ENCODE peak calls at places on chromosomes 6 and 20, in six cellular contexts. A is HCT116, L is HepG2, K is GM12878, W is H1, E is K562. P is an unnamed sample.

GRCh38 chr20:833450-834150 is at the start of gene FAM110A:
- DNase-seq in A (peak), L (peak), K (peak), W (peak), E (peak), P (peak)

GRCh38 chr20:23167436-23167835 is 81.3 kb upstream of the CD93 start:
- DNase-seq in A (no peak), L (no peak), K (no peak), W (no peak), E (no peak), P (no peak)

GRCh38 chr6:148596886-148597455 is 149.9 kb upstream of the UST start:
- DNase-seq in A (no peak), L (no peak), K (no peak), W (no peak), E (no peak), P (no peak)

GRCh38 chr6:140858381-140858971 is 1274.2 kb upstream of the GJE1 start:
- DNase-seq in A (peak), L (no peak), K (no peak), W (no peak), E (no peak), P (no peak)

GRCh38 chr6:42404494-42404893 is 47.2 kb downstream of the TRERF1 start:
- DNase-seq in A (peak), L (no peak), K (no peak), W (peak), E (peak), P (no peak)

GRCh38 chr20:20491110-20491783 is 123.3 kb downstream of the INSM1 start:
- DNase-seq in A (no peak), L (no peak), K (no peak), W (no peak), E (no peak), P (no peak)

GRCh38 chr6:42013134-42013516 is 37.2 kb upstream of the TAF8 start:
- DNase-seq in A (no peak), L (no peak), K (no peak), W (no peak), E (no peak), P (no peak)

GRCh38 chr6:36128073-36128472 is 2.2 kb upstream of the MAPK13 start:
- DNase-seq in A (no peak), L (no peak), K (no peak), W (no peak), E (no peak), P (no peak)

GRCh38 chr6:31829633-31830492 is 2.3 kb downstream of the HSPA1B start:
- DNase-seq in A (no peak), L (no peak), K (no peak), W (no peak), E (peak), P (no peak)

GRCh38 chr6:36985963-36986703 is at the start of gene MTCH1:
- DNase-seq in A (peak), L (peak), K (peak), W (peak), E (peak), P (peak)

GRCh38 chr6:167588920-167589614 is 237.6 kb upstream of the AFDN start:
- DNase-seq in A (no peak), L (no peak), K (no peak), W (no peak), E (no peak), P (no peak)

GRCh38 chr6:38391909-38392614 is 247.7 kb downstream of the BTBD9 start:
- DNase-seq in A (no peak), L (no peak), K (no peak), W (no peak), E (no peak), P (no peak)

GRCh38 chr20:15012551-15012950 is 675.1 kb upstream of the FLRT3 start:
- DNase-seq in A (no peak), L (no peak), K (no peak), W (no peak), E (no peak), P (no peak)

GRCh38 chr6:143034689-143035334 is 25.9 kb upstream of the AIG1 start:
- DNase-seq in A (no peak), L (peak), K (no peak), W (no peak), E (peak), P (no peak)

GRCh38 chr20:8953300-8953699 is 115.6 kb upstream of the PLCB4 start:
- DNase-seq in A (no peak), L (no peak), K (no peak), W (no peak), E (no peak), P (peak)

GRCh38 chr6:75130784-75131183 is 75.1 kb downstream of the COL12A1 start:
- DNase-seq in A (no peak), L (no peak), K (no peak), W (no peak), E (no peak), P (no peak)

GRCh38 chr20:25274481-25274880 is 26.6 kb downstream of the PYGB start:
- DNase-seq in A (no peak), L (no peak), K (no peak), W (no peak), E (no peak), P (no peak)

GRCh38 chr6:56995347-56995746 is 40.4 kb downstream of the BEND6 start:
- DNase-seq in A (peak), L (peak), K (no peak), W (no peak), E (no peak), P (no peak)

GRCh38 chr6:77633993-77634392 is 18.8 kb upstream of the MEI4 start:
- DNase-seq in A (no peak), L (no peak), K (no peak), W (no peak), E (no peak), P (no peak)

GRCh38 chr20:37430778-37431460 is 85.0 kb downstream of the SRC start:
- DNase-seq in A (no peak), L (no peak), K (no peak), W (no peak), E (no peak), P (no peak)

GRCh38 chr6:107816818-107817217 is 7.3 kb downstream of the SCML4 start:
- DNase-seq in A (no peak), L (peak), K (no peak), W (no peak), E (no peak), P (no peak)

GRCh38 chr6:156175971-156176421 is 601.2 kb upstream of the ARID1B start:
- DNase-seq in A (peak), L (peak), K (no peak), W (peak), E (no peak), P (peak)

GRCh38 chr20:10654630-10655029 is 19.2 kb downstream of the JAG1 start:
- DNase-seq in A (no peak), L (no peak), K (peak), W (no peak), E (no peak), P (no peak)

GRCh38 chr20:54063998-54064676 is 6.3 kb downstream of the BCAS1 start:
- DNase-seq in A (no peak), L (no peak), K (peak), W (no peak), E (no peak), P (no peak)

GRCh38 chr6:36838896-36839818 is at the start of gene CPNE5:
- DNase-seq in A (no peak), L (no peak), K (no peak), W (no peak), E (no peak), P (peak)

GRCh38 chr20:43460830-43461200 is 3.1 kb downstream of the SRSF6 start:
- DNase-seq in A (no peak), L (no peak), K (no peak), W (no peak), E (no peak), P (no peak)

GRCh38 chr20:58239216-58239615 is 10.8 kb upstream of the ANKRD60 start:
- DNase-seq in A (no peak), L (no peak), K (no peak), W (no peak), E (no peak), P (no peak)

GRCh38 chr6:156109713-156110112 is 654.1 kb upstream of the NOX3 start:
- DNase-seq in A (no peak), L (no peak), K (no peak), W (no peak), E (no peak), P (no peak)

GRCh38 chr20:64196831-64197418 is 32.7 kb downstream of the MYT1 start:
- DNase-seq in A (no peak), L (no peak), K (no peak), W (no peak), E (no peak), P (no peak)

GRCh38 chr6:131754088-131754487 is 43.3 kb upstream of the CTAGE9 start:
- DNase-seq in A (no peak), L (no peak), K (no peak), W (no peak), E (no peak), P (no peak)

GRCh38 chr6:3001773-3002293 is 2.1 kb downstream of the NQO2 start:
- DNase-seq in A (peak), L (peak), K (no peak), W (no peak), E (peak), P (no peak)

GRCh38 chr6:56528412-56528841 is 114.3 kb downstream of the DST start:
- DNase-seq in A (no peak), L (no peak), K (no peak), W (no peak), E (no peak), P (no peak)

GRCh38 chr20:4053516-4053919 is 38.2 kb upstream of the RNF24 start:
- DNase-seq in A (no peak), L (no peak), K (no peak), W (no peak), E (no peak), P (no peak)

GRCh38 chr20:7146552-7147219 is 379.2 kb downstream of the BMP2 start:
- DNase-seq in A (no peak), L (no peak), K (no peak), W (no peak), E (no peak), P (no peak)

GRCh38 chr6:129236110-129236509 is 353.2 kb downstream of the LAMA2 start:
- DNase-seq in A (no peak), L (no peak), K (no peak), W (no peak), E (no peak), P (no peak)

GRCh38 chr6:45643136-45643535 is 265.4 kb upstream of the SUPT3H start:
- DNase-seq in A (no peak), L (no peak), K (no peak), W (no peak), E (no peak), P (no peak)

GRCh38 chr20:46964299-46965123 is 69.9 kb downstream of the EYA2 start:
- DNase-seq in A (no peak), L (no peak), K (no peak), W (no peak), E (no peak), P (no peak)

GRCh38 chr6:84618836-84619235 is 145.6 kb downstream of the TBX18 start:
- DNase-seq in A (no peak), L (no peak), K (no peak), W (no peak), E (no peak), P (peak)

GRCh38 chr6:84618046-84618752 is 146.2 kb downstream of the TBX18 start:
- DNase-seq in A (no peak), L (no peak), K (no peak), W (no peak), E (no peak), P (no peak)

GRCh38 chr6:84625510-84625909 is 138.9 kb downstream of the TBX18 start:
- DNase-seq in A (no peak), L (no peak), K (no peak), W (no peak), E (no peak), P (no peak)

GRCh38 chr6:84623956-84624680 is 140.3 kb downstream of the TBX18 start:
- DNase-seq in A (no peak), L (no peak), K (no peak), W (no peak), E (no peak), P (no peak)
- TF ChIP-seq ATF3 in A (no peak), L (no peak), K (no peak), W (no peak), E (no peak), P (no peak)

GRCh38 chr6:51908243-51908642 is 179.2 kb downstream of the PKHD1 start:
- DNase-seq in A (no peak), L (no peak), K (no peak), W (no peak), E (no peak), P (no peak)

GRCh38 chr6:51913265-51913664 is 174.1 kb downstream of the PKHD1 start:
- DNase-seq in A (no peak), L (no peak), K (no peak), W (no peak), E (peak), P (no peak)

GRCh38 chr6:51915098-51915497 is 172.3 kb downstream of the PKHD1 start:
- DNase-seq in A (no peak), L (no peak), K (no peak), W (no peak), E (no peak), P (no peak)

GRCh38 chr6:51910846-51911245 is 176.6 kb downstream of the PKHD1 start:
- DNase-seq in A (no peak), L (no peak), K (no peak), W (no peak), E (no peak), P (no peak)
- TF ChIP-seq ATF3 in A (no peak), L (no peak), K (no peak), W (no peak), E (no peak), P (no peak)

DNA sequence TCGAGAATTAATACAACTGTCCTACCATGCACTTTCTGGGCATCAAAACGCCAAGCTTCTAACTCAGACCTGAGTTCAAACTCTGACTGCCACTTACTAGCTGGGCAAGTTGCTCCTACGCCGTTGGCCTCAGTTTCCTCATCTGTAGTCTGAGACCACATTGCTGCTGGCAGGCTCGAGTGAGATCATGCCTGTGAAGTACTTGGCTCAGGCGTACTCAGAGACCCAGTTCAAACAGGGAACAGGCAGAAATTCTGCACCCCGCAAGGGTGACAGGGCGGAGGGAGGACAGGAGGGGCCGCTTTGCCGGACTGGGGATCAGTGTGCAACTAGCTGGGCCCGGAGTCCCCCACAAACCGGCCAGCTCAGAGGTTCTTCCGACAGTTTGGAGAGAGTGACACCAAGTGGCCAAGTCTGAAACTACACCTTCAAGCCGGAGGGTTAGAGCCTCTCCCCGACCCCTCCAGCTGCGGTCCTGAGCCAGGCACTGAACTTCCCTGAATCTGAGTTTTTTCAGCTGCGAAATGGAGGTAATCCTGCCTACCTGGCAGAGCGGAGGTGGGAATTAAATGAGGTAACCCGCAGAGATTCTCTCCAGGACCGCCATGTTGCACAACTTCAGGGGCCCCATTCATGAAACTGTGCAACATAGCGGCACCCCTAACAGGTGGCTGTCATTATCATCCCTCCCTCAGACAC is 46.0 kb upstream of the PTPN1 start:
- DNase-seq in A (no peak), L (peak), K (no peak), W (no peak), E (peak), P (peak)
- TF ChIP-seq ATF3 in A (no peak), L (no peak), K (no peak), W (no peak), E (no peak), P (no peak)

GRCh38 chr20:62484478-62484877 is 8.7 kb upstream of the GATA5 start:
- DNase-seq in A (no peak), L (no peak), K (no peak), W (no peak), E (no peak), P (no peak)

GRCh38 chr20:62483613-62484468 is 8.0 kb upstream of the GATA5 start:
- DNase-seq in A (no peak), L (no peak), K (no peak), W (no peak), E (no peak), P (no peak)

GRCh38 chr20:62486431-62486954 is 10.7 kb upstream of the GATA5 start:
- DNase-seq in A (no peak), L (no peak), K (no peak), W (no peak), E (peak), P (no peak)

GRCh38 chr20:62485701-62486089 is 9.9 kb upstream of the GATA5 start:
- DNase-seq in A (no peak), L (no peak), K (no peak), W (no peak), E (no peak), P (no peak)

GRCh38 chr20:62485062-62485700 is 9.4 kb upstream of the GATA5 start:
- DNase-seq in A (no peak), L (no peak), K (no peak), W (no peak), E (peak), P (peak)
- TF ChIP-seq ATF3 in A (no peak), L (no peak), K (no peak), W (no peak), E (no peak), P (no peak)

DNA sequence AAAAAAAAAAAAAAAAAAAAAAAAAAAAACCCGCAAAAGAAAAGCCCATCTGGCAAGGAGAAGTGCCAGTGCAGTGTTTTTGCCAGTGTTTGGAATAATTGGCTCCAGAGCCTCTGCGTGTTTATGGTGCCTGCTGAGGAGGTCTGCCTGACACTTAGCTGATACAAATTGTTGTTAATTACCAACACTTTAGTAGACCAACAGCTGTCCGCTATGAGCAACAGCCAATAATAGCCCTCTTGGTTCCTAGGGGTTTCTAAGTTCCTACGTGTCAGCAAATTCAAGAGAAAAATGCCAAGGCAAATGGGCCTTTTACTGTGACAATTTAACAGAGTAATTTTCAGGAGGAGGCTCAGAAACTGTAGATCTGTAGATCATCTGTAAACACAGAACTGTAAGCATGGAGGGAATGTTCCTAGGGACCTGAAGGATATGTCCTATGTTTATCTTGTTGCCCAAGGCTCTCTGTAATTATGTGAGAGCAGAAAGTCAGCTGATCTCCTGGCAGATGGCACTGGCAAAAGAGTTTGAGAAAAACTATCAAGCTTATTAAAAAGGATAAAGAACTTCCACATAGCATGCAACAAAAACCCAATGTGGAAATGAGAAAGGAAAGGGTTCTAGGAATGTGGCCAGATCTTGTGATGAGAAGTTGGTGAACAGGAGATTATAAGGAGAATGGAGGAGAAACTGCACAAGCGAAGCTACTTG is 157.7 kb downstream of the GJA1 start:
- DNase-seq in A (no peak), L (no peak), K (no peak), W (no peak), E (no peak), P (no peak)
- TF ChIP-seq ATF3 in A (no peak), L (no peak), K (no peak), W (no peak), E (no peak), P (no peak)

GRCh38 chr20:13268943-13269342 is 47.9 kb downstream of the ISM1 start:
- DNase-seq in A (no peak), L (no peak), K (no peak), W (no peak), E (no peak), P (no peak)

GRCh38 chr20:13270211-13270610 is 49.1 kb downstream of the ISM1 start:
- DNase-seq in A (no peak), L (no peak), K (no peak), W (no peak), E (no peak), P (no peak)

GRCh38 chr20:13265941-13266340 is 44.9 kb downstream of the ISM1 start:
- DNase-seq in A (no peak), L (no peak), K (no peak), W (no peak), E (no peak), P (no peak)

GRCh38 chr20:13264902-13265301 is 43.8 kb downstream of the ISM1 start:
- DNase-seq in A (no peak), L (no peak), K (no peak), W (no peak), E (no peak), P (no peak)

GRCh38 chr20:13267231-13267630 is 46.2 kb downstream of the ISM1 start:
- DNase-seq in A (no peak), L (no peak), K (no peak), W (no peak), E (no peak), P (no peak)
- TF ChIP-seq ATF3 in A (no peak), L (no peak), K (no peak), W (no peak), E (no peak), P (no peak)

DNA sequence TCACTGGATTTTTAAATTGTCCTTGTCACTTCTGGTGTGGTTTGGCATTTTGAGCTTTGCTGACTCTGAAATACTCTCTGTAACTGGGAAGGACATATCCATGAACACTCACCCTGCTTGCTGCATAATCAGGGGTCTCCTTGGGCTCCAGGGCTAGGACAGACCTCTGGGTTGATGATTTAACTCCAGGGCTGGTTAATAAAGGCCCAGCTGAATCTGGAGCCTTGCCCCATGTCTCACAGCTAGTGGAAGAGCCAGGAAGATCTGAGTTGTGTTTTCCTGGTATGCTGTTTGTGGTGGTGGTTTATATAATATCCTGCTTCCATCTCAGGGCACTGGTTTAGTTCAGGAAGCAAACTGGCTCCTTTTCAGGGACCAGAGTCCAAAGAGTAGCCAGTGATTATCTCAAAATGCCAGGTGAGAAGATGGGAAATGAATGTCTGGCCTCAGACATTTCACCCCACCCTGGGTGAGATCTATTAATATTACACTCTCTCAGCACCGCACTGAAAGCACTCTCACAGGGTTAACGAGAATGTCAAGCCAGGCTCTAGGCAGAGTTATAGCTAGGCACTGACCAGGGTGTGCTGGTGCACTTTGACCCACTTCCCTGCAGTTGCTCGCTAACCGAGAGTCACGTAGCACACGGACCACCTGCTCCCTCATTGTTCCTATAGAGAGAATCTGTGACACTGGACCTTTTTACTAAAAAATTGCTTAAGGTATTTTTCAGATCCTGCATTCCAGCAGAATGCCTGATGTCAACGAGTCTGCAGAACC is 90.1 kb upstream of the SLC22A16 start:
- DNase-seq in A (no peak), L (peak), K (no peak), W (no peak), E (no peak), P (no peak)
- TF ChIP-seq ATF3 in A (no peak), L (no peak), K (no peak), W (no peak), E (no peak), P (no peak)

GRCh38 chr6:14732845-14733757 is 512.8 kb upstream of the JARID2 start:
- DNase-seq in A (peak), L (peak), K (no peak), W (peak), E (peak), P (no peak)
- TF ChIP-seq ATF3 in A (peak), L (no peak), K (no peak), W (no peak), E (no peak), P (no peak)

P was measured in WTC11.